ENCODE peak calls at places on chromosomes 3 and 15, in eight cellular contexts. T, K, D, F, V, G, N and B are unnamed samples.
A peak's percentile ranks its signal among the peaks of the same experiment; 100 is the strongest.

GRCh38 chr3:122944671-122945151 is 82.9 kb downstream of the SEMA5B start:
- DNase-seq in N (no peak), D (no peak), G (no peak), V (no peak), K (no peak), T (peak; percentile 18), F (no peak), B (no peak)

GRCh38 chr15:92634046-92634445 is 21.5 kb downstream of the FAM174B start:
- DNase-seq in D (no peak), V (no peak), G (no peak), T (no peak), F (no peak), K (no peak), N (no peak), B (no peak)

GRCh38 chr3:14773281-14773680 is 45.5 kb upstream of the FGD5 start:
- DNase-seq in D (no peak), G (no peak), V (no peak), T (no peak), F (no peak), K (no peak), N (no peak), B (no peak)

GRCh38 chr3:72739521-72740466 is 108.5 kb downstream of the SHQ1 start:
- DNase-seq in N (no peak), F (no peak), D (no peak), T (peak; percentile 45), K (no peak), V (no peak), G (no peak), B (no peak)

GRCh38 chr15:95511680-95512079 is 818.8 kb upstream of the NR2F2 start:
- DNase-seq in D (no peak), V (no peak), F (no peak), T (no peak), N (no peak), K (no peak), G (no peak), B (no peak)

GRCh38 chr3:86774082-86774691 is 216.8 kb downstream of the VGLL3 start:
- DNase-seq in G (no peak), T (no peak), F (no peak), V (no peak), N (no peak), K (no peak), D (no peak), B (peak; percentile 13)

GRCh38 chr3:176463610-176464009 is 733.7 kb downstream of the TBL1XR1 start:
- DNase-seq in T (no peak), F (no peak), V (no peak), N (no peak), G (no peak), D (no peak), K (no peak), B (no peak)

GRCh38 chr15:38864827-38865604 is 300.4 kb upstream of the RASGRP1 start:
- DNase-seq in D (peak; percentile 66), T (peak; percentile 80), F (no peak), N (no peak), K (no peak), V (peak; percentile 67), G (peak; percentile 79), B (no peak)

DNA sequence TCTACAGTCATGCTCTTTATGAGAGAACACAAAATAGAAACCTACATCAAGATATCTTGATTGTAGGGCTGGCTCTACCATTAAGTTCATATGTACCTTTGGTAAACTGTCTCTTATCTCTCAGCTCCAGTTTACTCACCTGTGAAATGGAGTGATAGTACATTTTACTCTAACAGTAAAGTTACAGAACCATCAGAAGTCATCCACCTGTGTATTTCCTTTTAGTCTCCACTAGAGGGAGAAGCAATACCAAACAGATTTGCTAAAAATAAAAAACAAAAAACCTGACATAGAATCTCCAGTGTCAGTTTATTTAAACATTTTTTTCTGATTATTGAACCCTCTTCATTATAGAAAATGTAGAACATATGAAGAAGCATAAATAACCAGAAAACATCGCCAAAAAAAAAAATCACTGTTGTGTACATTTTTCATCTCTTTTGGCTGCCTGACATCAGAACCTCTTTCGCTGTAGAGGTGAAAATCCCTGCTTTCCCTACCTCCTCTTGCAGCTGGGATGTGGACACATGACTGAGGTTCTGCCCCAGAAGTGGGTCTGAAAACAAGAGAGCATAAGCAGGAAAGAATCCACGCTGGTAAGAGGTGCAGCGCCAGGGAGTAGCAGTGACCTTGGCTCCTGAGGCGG is 48.7 kb upstream of the WDR72 start:
- DNase-seq in K (no peak), D (no peak), T (no peak), N (no peak), F (no peak), V (no peak), G (no peak), B (peak; percentile 16)
- TF ChIP-seq CTCF in K (peak; percentile 87), D (peak; percentile 53), T (peak; percentile 16), N (peak; percentile 44), F (peak; percentile 69), V (no peak), G (peak; percentile 45), B (peak; percentile 24)

GRCh38 chr3:167919590-167919989 is 176.1 kb downstream of the GOLIM4 start:
- DNase-seq in N (no peak), K (no peak), D (no peak), V (no peak), G (no peak), F (no peak), T (no peak), B (no peak)
- TF ChIP-seq CTCF in N (no peak), K (no peak), D (no peak), V (no peak), G (no peak), F (no peak), T (no peak), B (no peak)

GRCh38 chr3:178325330-178325729 is 210.9 kb upstream of the KCNMB2 start:
- DNase-seq in V (no peak), G (no peak), T (no peak), N (no peak), K (no peak), F (no peak), D (peak; percentile 15), B (no peak)
- TF ChIP-seq CTCF in V (no peak), G (no peak), T (no peak), N (peak; percentile 81), K (peak; percentile 55), F (peak; percentile 50), D (peak; percentile 51), B (no peak)

GRCh38 chr3:111904376-111905241 is 45.5 kb downstream of the PHLDB2 start:
- DNase-seq in G (no peak), F (no peak), V (no peak), T (peak; percentile 80), D (peak; percentile 59), K (no peak), N (no peak), B (no peak)
- TF ChIP-seq CTCF in G (no peak), F (no peak), V (no peak), T (peak; percentile 24), D (no peak), K (no peak), N (no peak), B (no peak)

GRCh38 chr3:82012775-82013174 is 251.3 kb upstream of the GBE1 start:
- DNase-seq in D (no peak), G (no peak), T (no peak), K (no peak), V (no peak), F (no peak), N (no peak), B (no peak)
- TF ChIP-seq CTCF in D (no peak), G (no peak), T (peak; percentile 4), K (no peak), V (no peak), F (peak; percentile 18), N (no peak), B (no peak)

GRCh38 chr15:42772901-42773300 is 36.0 kb upstream of the CDAN1 start:
- DNase-seq in V (no peak), N (peak; percentile 75), T (no peak), G (no peak), D (no peak), K (no peak), F (no peak), B (no peak)
- TF ChIP-seq CTCF in V (no peak), N (no peak), T (no peak), G (no peak), D (no peak), K (no peak), F (no peak), B (no peak)

DNA sequence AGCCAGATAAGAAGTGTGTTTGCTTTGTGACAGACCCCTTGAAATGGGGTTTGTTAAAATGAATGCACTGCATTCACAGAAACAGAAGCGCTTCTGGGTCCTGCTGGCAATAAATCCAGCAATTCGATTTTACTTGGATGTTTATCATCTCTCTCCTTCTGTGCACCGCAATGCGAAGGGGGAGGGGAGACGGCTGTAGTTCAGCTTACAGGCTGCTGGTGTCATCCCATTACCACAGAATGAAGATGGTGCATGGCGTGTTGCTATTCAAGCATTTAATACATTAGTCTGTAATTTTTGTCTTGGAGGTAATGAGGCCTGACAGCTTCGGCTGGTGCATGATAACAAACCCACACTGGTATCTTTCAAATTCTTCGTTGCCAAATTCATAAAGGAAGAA is 418.1 kb downstream of the OTOL1 start:
- DNase-seq in K (peak; percentile 45), T (peak; percentile 81), D (peak; percentile 30), F (no peak), N (peak; percentile 23), G (peak; percentile 60), V (peak; percentile 54), B (no peak)
- TF ChIP-seq CTCF in K (no peak), T (peak; percentile 81), D (peak; percentile 65), F (peak; percentile 39), N (peak; percentile 36), G (peak; percentile 24), V (no peak), B (no peak)

DNA sequence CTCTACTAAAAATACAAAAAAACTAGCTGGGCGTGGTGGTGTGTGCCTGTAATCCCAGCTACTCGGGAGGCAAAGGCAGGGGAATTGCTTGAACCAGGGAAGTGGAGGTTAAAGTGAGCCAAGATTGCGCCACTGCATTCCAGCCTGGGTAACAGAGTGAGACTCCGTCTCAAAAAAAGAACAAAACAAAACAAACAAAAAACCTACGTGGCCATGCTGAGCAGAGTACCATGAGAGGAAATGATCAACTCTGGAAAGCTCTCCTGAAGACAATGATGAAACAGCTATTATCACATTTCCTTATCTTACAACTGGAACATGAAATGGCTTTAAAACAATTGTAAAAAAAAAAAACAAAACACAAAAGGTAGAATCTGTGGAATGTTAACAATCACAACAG is 75.2 kb downstream of the CHSY1 start:
- DNase-seq in T (peak; percentile 69), F (no peak), G (no peak), D (no peak), N (no peak), V (no peak), K (no peak), B (no peak)
- TF ChIP-seq CTCF in T (no peak), F (no peak), G (no peak), D (no peak), N (no peak), V (no peak), K (no peak), B (no peak)

DNA sequence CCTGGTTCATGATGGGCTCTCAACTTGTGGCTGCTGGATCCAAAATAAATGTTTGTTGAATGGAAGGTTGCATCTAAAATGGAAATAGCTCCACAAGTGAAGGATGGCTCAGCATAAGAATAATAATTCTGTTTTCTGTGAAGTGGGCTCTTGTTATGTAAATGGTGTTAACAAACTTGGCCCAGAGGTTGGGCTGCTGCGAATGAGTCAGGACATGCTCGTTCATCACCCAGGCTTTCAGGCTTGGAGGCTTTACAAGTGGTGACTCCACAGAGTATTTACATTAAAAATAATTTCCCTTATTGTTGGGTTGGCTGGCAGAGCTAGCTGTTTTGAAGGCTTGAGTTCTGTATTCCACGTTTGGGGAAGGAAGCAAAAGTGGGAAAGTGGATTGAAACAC is 60.5 kb downstream of the ITGB5 start:
- DNase-seq in G (no peak), V (no peak), N (peak; percentile 59), F (no peak), K (no peak), D (peak; percentile 84), T (peak; percentile 79), B (no peak)
- TF ChIP-seq CTCF in G (no peak), V (no peak), N (no peak), F (no peak), K (no peak), D (no peak), T (no peak), B (no peak)